ENCODE peak calls at places on chromosomes 2 and 18, in nine cellular contexts. One of them, this sample, is unnamed.

GRCh38 chr2:37794717-37795116 is 123.3 kb upstream of the CDC42EP3 start:
- DNase-seq in HCT116: no peak
- DNase-seq in H1: no peak
- DNase-seq in lower leg skin: no peak
- DNase-seq in prostate gland: no peak
- DNase-seq in A549: no peak
- DNase-seq in right lobe of liver: no peak
- DNase-seq in adrenal gland: no peak
- DNase-seq in Peyer's patch: no peak
- DNase-seq in this sample: no peak

GRCh38 chr2:58240595-58240937 is 559 bp downstream of the FANCL start:
- DNase-seq in HCT116: peak
- DNase-seq in H1: no peak
- DNase-seq in lower leg skin: no peak
- DNase-seq in prostate gland: no peak
- DNase-seq in A549: no peak
- DNase-seq in right lobe of liver: no peak
- DNase-seq in adrenal gland: no peak
- DNase-seq in Peyer's patch: no peak
- DNase-seq in this sample: no peak

GRCh38 chr18:63298393-63299015 is 21.1 kb downstream of the BCL2 start:
- DNase-seq in HCT116: no peak
- DNase-seq in H1: no peak
- DNase-seq in lower leg skin: no peak
- DNase-seq in prostate gland: no peak
- DNase-seq in A549: no peak
- DNase-seq in right lobe of liver: no peak
- DNase-seq in adrenal gland: peak
- DNase-seq in Peyer's patch: no peak
- DNase-seq in this sample: no peak

GRCh38 chr2:33022989-33023731 is 76.4 kb downstream of the LTBP1 start:
- DNase-seq in HCT116: peak
- DNase-seq in H1: no peak
- DNase-seq in lower leg skin: no peak
- DNase-seq in prostate gland: no peak
- DNase-seq in A549: peak
- DNase-seq in right lobe of liver: no peak
- DNase-seq in adrenal gland: no peak
- DNase-seq in Peyer's patch: no peak
- DNase-seq in this sample: no peak

GRCh38 chr2:64203131-64204005 is 59.1 kb upstream of the PELI1 start:
- DNase-seq in HCT116: no peak
- DNase-seq in H1: no peak
- DNase-seq in lower leg skin: no peak
- DNase-seq in prostate gland: no peak
- DNase-seq in A549: no peak
- DNase-seq in right lobe of liver: no peak
- DNase-seq in adrenal gland: no peak
- DNase-seq in Peyer's patch: no peak
- DNase-seq in this sample: no peak

GRCh38 chr2:226721541-226721940 is 78.1 kb downstream of the IRS1 start:
- DNase-seq in HCT116: no peak
- DNase-seq in H1: no peak
- DNase-seq in lower leg skin: peak
- DNase-seq in prostate gland: no peak
- DNase-seq in A549: no peak
- DNase-seq in right lobe of liver: no peak
- DNase-seq in adrenal gland: peak
- DNase-seq in Peyer's patch: no peak
- DNase-seq in this sample: no peak

GRCh38 chr2:236001854-236002253 is 166.3 kb downstream of the GBX2 start:
- DNase-seq in HCT116: no peak
- DNase-seq in H1: no peak
- DNase-seq in lower leg skin: no peak
- DNase-seq in prostate gland: no peak
- DNase-seq in A549: no peak
- DNase-seq in right lobe of liver: no peak
- DNase-seq in adrenal gland: no peak
- DNase-seq in Peyer's patch: no peak
- DNase-seq in this sample: no peak

GRCh38 chr2:238286987-238287386 is 1.4 kb downstream of the PER2 start:
- DNase-seq in HCT116: no peak
- DNase-seq in H1: no peak
- DNase-seq in lower leg skin: no peak
- DNase-seq in prostate gland: peak
- DNase-seq in A549: no peak
- DNase-seq in right lobe of liver: no peak
- DNase-seq in adrenal gland: peak
- DNase-seq in Peyer's patch: peak
- DNase-seq in this sample: no peak

GRCh38 chr2:55887906-55888625 is 35.5 kb downstream of the EFEMP1 start:
- DNase-seq in HCT116: no peak
- DNase-seq in H1: no peak
- DNase-seq in lower leg skin: no peak
- DNase-seq in prostate gland: no peak
- DNase-seq in A549: peak
- DNase-seq in right lobe of liver: no peak
- DNase-seq in adrenal gland: no peak
- DNase-seq in Peyer's patch: no peak
- DNase-seq in this sample: no peak

GRCh38 chr2:226984461-226985226 is 148.8 kb downstream of the RHBDD1 start:
- DNase-seq in HCT116: no peak
- DNase-seq in H1: no peak
- DNase-seq in lower leg skin: no peak
- DNase-seq in prostate gland: no peak
- DNase-seq in A549: no peak
- DNase-seq in right lobe of liver: no peak
- DNase-seq in adrenal gland: no peak
- DNase-seq in Peyer's patch: no peak
- DNase-seq in this sample: no peak

GRCh38 chr2:241762933-241763369 is 13.7 kb upstream of the GAL3ST2 start:
- DNase-seq in HCT116: no peak
- DNase-seq in H1: no peak
- DNase-seq in lower leg skin: peak
- DNase-seq in prostate gland: no peak
- DNase-seq in A549: no peak
- DNase-seq in right lobe of liver: no peak
- DNase-seq in adrenal gland: peak
- DNase-seq in Peyer's patch: peak
- DNase-seq in this sample: no peak

GRCh38 chr2:137975280-137976271 is 11.3 kb downstream of the HNMT start:
- DNase-seq in HCT116: peak
- DNase-seq in H1: no peak
- DNase-seq in lower leg skin: no peak
- DNase-seq in prostate gland: peak
- DNase-seq in A549: no peak
- DNase-seq in right lobe of liver: no peak
- DNase-seq in adrenal gland: no peak
- DNase-seq in Peyer's patch: no peak
- DNase-seq in this sample: no peak

GRCh38 chr2:63729362-63729761 is 112.3 kb upstream of the UGP2 start:
- DNase-seq in HCT116: no peak
- DNase-seq in H1: no peak
- DNase-seq in lower leg skin: no peak
- DNase-seq in prostate gland: no peak
- DNase-seq in A549: no peak
- DNase-seq in right lobe of liver: peak
- DNase-seq in adrenal gland: no peak
- DNase-seq in Peyer's patch: no peak
- DNase-seq in this sample: no peak

GRCh38 chr2:96913398-96914202 is 43.7 kb upstream of the SEMA4C start:
- DNase-seq in HCT116: no peak
- DNase-seq in H1: no peak
- DNase-seq in lower leg skin: no peak
- DNase-seq in prostate gland: no peak
- DNase-seq in A549: no peak
- DNase-seq in right lobe of liver: no peak
- DNase-seq in adrenal gland: peak
- DNase-seq in Peyer's patch: no peak
- DNase-seq in this sample: no peak

DNA sequence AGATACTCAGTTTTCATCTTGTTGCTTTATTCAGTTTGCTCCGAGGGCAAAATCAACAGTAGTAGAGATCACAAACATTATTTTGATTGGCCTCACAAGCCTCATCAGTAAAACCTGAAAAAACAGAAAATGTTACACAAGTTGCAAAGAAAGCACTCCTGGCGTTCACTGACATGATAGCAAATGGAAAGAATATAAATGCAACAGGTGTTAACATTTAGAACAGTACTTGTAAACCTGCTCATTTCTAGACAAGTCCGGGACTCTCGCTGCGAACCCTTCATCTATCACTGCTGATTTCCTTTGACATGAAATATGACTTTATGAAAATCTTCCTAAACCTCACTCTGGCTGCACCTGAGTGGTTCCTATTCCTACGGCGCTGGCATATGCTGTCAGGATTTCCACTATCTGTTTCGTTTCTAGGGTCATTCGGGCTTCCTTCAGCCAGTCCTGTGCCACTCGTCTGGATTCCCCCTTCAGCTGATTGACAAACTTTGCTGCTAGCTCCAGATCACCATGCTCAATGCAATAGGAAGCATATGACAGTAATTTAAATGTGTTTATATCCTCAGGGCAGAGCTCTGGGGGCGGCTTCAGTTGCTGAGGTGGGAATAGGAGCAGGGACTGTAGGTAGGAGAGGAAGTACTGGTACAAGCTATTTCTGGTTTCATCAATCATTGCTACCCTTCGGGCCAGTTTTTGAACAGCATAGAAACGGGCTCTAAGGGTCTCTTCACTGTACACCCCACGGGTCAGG is 38.1 kb downstream of the PTCD3 start:
- DNase-seq in HCT116: no peak
- DNase-seq in H1: no peak
- DNase-seq in lower leg skin: no peak
- DNase-seq in prostate gland: no peak
- DNase-seq in A549: no peak
- DNase-seq in right lobe of liver: no peak
- DNase-seq in adrenal gland: no peak
- DNase-seq in Peyer's patch: no peak
- DNase-seq in this sample: no peak
- TF ChIP-seq POLR2A in HCT116: no peak
- TF ChIP-seq POLR2A in H1: peak
- TF ChIP-seq POLR2A in lower leg skin: no peak
- TF ChIP-seq POLR2A in prostate gland: no peak
- TF ChIP-seq POLR2A in A549: no peak
- TF ChIP-seq POLR2A in right lobe of liver: no peak
- TF ChIP-seq POLR2A in adrenal gland: no peak
- TF ChIP-seq POLR2A in Peyer's patch: no peak
- TF ChIP-seq POLR2A in this sample: no peak

GRCh38 chr2:176272870-176273269 is 3.6 kb downstream of the MTX2 start:
- DNase-seq in HCT116: no peak
- DNase-seq in H1: no peak
- DNase-seq in lower leg skin: no peak
- DNase-seq in prostate gland: no peak
- DNase-seq in A549: no peak
- DNase-seq in right lobe of liver: no peak
- DNase-seq in adrenal gland: no peak
- DNase-seq in Peyer's patch: no peak
- DNase-seq in this sample: no peak

GRCh38 chr2:176270100-176270750 is 983 bp downstream of the MTX2 start:
- DNase-seq in HCT116: no peak
- DNase-seq in H1: no peak
- DNase-seq in lower leg skin: no peak
- DNase-seq in prostate gland: no peak
- DNase-seq in A549: no peak
- DNase-seq in right lobe of liver: no peak
- DNase-seq in adrenal gland: no peak
- DNase-seq in Peyer's patch: no peak
- DNase-seq in this sample: no peak

GRCh38 chr2:176268976-176269318 is 295 bp upstream of the MTX2 start:
- DNase-seq in HCT116: no peak
- DNase-seq in H1: no peak
- DNase-seq in lower leg skin: no peak
- DNase-seq in prostate gland: no peak
- DNase-seq in A549: no peak
- DNase-seq in right lobe of liver: no peak
- DNase-seq in adrenal gland: no peak
- DNase-seq in Peyer's patch: no peak
- DNase-seq in this sample: no peak

DNA sequence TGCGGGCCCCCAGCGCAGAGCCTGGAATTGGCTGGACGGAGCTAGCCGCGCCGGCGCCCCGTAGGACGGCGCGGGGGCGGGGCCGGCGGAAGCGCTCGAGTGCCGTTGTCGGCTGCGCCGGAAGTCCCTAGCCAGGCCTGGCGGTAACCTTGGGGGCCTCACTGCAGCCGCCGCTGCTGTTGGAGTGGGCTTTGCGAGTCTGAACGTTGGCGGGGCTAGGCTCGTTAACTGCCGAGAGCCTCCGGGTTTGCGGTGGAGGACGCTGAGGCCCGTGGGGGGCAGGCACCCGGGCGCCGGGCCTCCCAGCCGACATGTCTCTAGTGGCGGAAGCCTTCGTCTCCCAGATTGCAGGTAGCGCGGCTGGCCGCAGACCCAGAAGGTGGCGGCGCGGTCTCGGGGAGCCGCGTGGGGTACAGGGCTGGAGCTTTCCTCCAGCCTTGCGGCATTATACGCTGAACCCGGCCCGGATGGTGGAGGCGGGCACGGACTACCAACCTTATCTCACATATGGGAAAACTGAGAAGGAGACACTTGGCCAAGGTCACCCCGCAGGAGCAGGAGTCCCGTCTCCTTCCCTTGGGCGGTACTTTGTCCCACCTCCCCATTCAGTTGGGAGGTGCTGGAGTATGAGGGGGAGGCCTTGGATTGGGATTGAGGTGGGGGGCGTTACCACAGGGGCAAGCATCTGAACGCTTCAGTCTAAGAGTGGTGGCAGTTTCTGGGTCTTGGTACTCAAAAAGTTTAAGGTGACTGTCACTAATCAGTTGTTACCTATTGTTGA is at the start of gene MTX2:
- DNase-seq in HCT116: peak
- DNase-seq in H1: peak
- DNase-seq in lower leg skin: peak
- DNase-seq in prostate gland: peak
- DNase-seq in A549: peak
- DNase-seq in right lobe of liver: peak
- DNase-seq in adrenal gland: peak
- DNase-seq in Peyer's patch: peak
- DNase-seq in this sample: no peak
- TF ChIP-seq POLR2A in HCT116: peak
- TF ChIP-seq POLR2A in H1: peak
- TF ChIP-seq POLR2A in lower leg skin: no peak
- TF ChIP-seq POLR2A in prostate gland: peak
- TF ChIP-seq POLR2A in A549: peak
- TF ChIP-seq POLR2A in right lobe of liver: peak
- TF ChIP-seq POLR2A in adrenal gland: peak
- TF ChIP-seq POLR2A in Peyer's patch: peak
- TF ChIP-seq POLR2A in this sample: no peak

GRCh38 chr18:69935319-69936190 is 12.1 kb downstream of the CD226 start:
- DNase-seq in HCT116: peak
- DNase-seq in H1: no peak
- DNase-seq in lower leg skin: no peak
- DNase-seq in prostate gland: no peak
- DNase-seq in A549: no peak
- DNase-seq in right lobe of liver: no peak
- DNase-seq in adrenal gland: no peak
- DNase-seq in Peyer's patch: no peak
- DNase-seq in this sample: no peak
- TF ChIP-seq POLR2A in HCT116: no peak
- TF ChIP-seq POLR2A in H1: no peak
- TF ChIP-seq POLR2A in lower leg skin: no peak
- TF ChIP-seq POLR2A in prostate gland: no peak
- TF ChIP-seq POLR2A in A549: no peak
- TF ChIP-seq POLR2A in right lobe of liver: no peak
- TF ChIP-seq POLR2A in adrenal gland: no peak
- TF ChIP-seq POLR2A in Peyer's patch: no peak
- TF ChIP-seq POLR2A in this sample: no peak

GRCh38 chr2:144508162-144508765 is 11.7 kb downstream of the ZEB2 start:
- DNase-seq in HCT116: no peak
- DNase-seq in H1: no peak
- DNase-seq in lower leg skin: peak
- DNase-seq in prostate gland: no peak
- DNase-seq in A549: no peak
- DNase-seq in right lobe of liver: no peak
- DNase-seq in adrenal gland: no peak
- DNase-seq in Peyer's patch: no peak
- DNase-seq in this sample: no peak
- TF ChIP-seq POLR2A in HCT116: no peak
- TF ChIP-seq POLR2A in H1: no peak
- TF ChIP-seq POLR2A in lower leg skin: no peak
- TF ChIP-seq POLR2A in prostate gland: no peak
- TF ChIP-seq POLR2A in A549: no peak
- TF ChIP-seq POLR2A in right lobe of liver: no peak
- TF ChIP-seq POLR2A in adrenal gland: no peak
- TF ChIP-seq POLR2A in Peyer's patch: no peak
- TF ChIP-seq POLR2A in this sample: no peak